ENCODE peak calls at places on chromosomes 2 and 18, in four cellular contexts. One of them, this sample, is unnamed.

GRCh38 chr18:75410611-75411010 is 16.9 kb downstream of the SMIM21 start:
- DNase-seq in HCT116: no peak
- DNase-seq in hepatocyte: no peak
- DNase-seq in SK-N-SH: no peak
- DNase-seq in this sample: no peak

GRCh38 chr2:43389581-43390466 is 163.4 kb upstream of the ZFP36L2 start:
- DNase-seq in SK-N-SH: no peak
- DNase-seq in HCT116: no peak
- DNase-seq in hepatocyte: no peak
- DNase-seq in this sample: no peak

GRCh38 chr2:228545041-228545440 is 363.6 kb upstream of the SPHKAP start:
- DNase-seq in SK-N-SH: no peak
- DNase-seq in hepatocyte: no peak
- DNase-seq in HCT116: no peak
- DNase-seq in this sample: no peak

GRCh38 chr18:45688834-45689233 is 35.1 kb upstream of the SLC14A1 start:
- DNase-seq in SK-N-SH: no peak
- DNase-seq in HCT116: no peak
- DNase-seq in hepatocyte: no peak
- DNase-seq in this sample: no peak

GRCh38 chr18:76429262-76430126 is 65.5 kb downstream of the ZNF516 start:
- DNase-seq in SK-N-SH: no peak
- DNase-seq in hepatocyte: no peak
- DNase-seq in HCT116: no peak
- DNase-seq in this sample: no peak

GRCh38 chr2:162029287-162029901 is 44.6 kb downstream of the DPP4 start:
- DNase-seq in HCT116: peak; percentile 35
- DNase-seq in hepatocyte: no peak
- DNase-seq in SK-N-SH: peak; percentile 9
- DNase-seq in this sample: no peak

GRCh38 chr2:107197601-107198000 is 311.6 kb upstream of the ST6GAL2 start:
- DNase-seq in hepatocyte: no peak
- DNase-seq in SK-N-SH: no peak
- DNase-seq in HCT116: no peak
- DNase-seq in this sample: no peak

GRCh38 chr2:153497938-153498629 is 19.5 kb upstream of the RPRM start:
- DNase-seq in hepatocyte: no peak
- DNase-seq in SK-N-SH: no peak
- DNase-seq in HCT116: no peak
- DNase-seq in this sample: no peak

GRCh38 chr2:208359632-208359986 is 47.0 kb upstream of the PTH2R start:
- DNase-seq in hepatocyte: no peak
- DNase-seq in SK-N-SH: peak; percentile 85
- DNase-seq in HCT116: no peak
- DNase-seq in this sample: no peak

GRCh38 chr2:42722328-42723190 is 41.4 kb downstream of the OXER1 start:
- DNase-seq in HCT116: no peak
- DNase-seq in hepatocyte: peak; percentile 72
- DNase-seq in SK-N-SH: no peak
- DNase-seq in this sample: no peak

GRCh38 chr18:77080283-77080682 is 52.3 kb downstream of the MBP start:
- DNase-seq in HCT116: no peak
- DNase-seq in hepatocyte: no peak
- DNase-seq in SK-N-SH: no peak
- DNase-seq in this sample: peak; percentile 79

GRCh38 chr18:56676639-56677038 is 25.5 kb downstream of the WDR7 start:
- DNase-seq in SK-N-SH: no peak
- DNase-seq in HCT116: no peak
- DNase-seq in hepatocyte: no peak
- DNase-seq in this sample: no peak

GRCh38 chr2:3105814-3106569 is 271.6 kb downstream of the EIPR1 start:
- DNase-seq in SK-N-SH: no peak
- DNase-seq in hepatocyte: no peak
- DNase-seq in HCT116: no peak
- DNase-seq in this sample: no peak

GRCh38 chr2:68799615-68800400 is 65.2 kb downstream of the ARHGAP25 start:
- DNase-seq in hepatocyte: no peak
- DNase-seq in SK-N-SH: peak; percentile 44
- DNase-seq in HCT116: no peak
- DNase-seq in this sample: no peak

GRCh38 chr2:8659735-8660492 is 21.9 kb upstream of the ID2 start:
- DNase-seq in SK-N-SH: peak; percentile 67
- DNase-seq in HCT116: no peak
- DNase-seq in hepatocyte: no peak
- DNase-seq in this sample: no peak

GRCh38 chr2:106745468-106745867 is 140.5 kb downstream of the ST6GAL2 start:
- DNase-seq in HCT116: no peak
- DNase-seq in SK-N-SH: peak; percentile 56
- DNase-seq in hepatocyte: peak; percentile 28
- DNase-seq in this sample: no peak

GRCh38 chr18:3257627-3258120 is 4.3 kb upstream of the MYL12B start:
- DNase-seq in hepatocyte: no peak
- DNase-seq in SK-N-SH: no peak
- DNase-seq in HCT116: no peak
- DNase-seq in this sample: no peak

GRCh38 chr2:19611491-19612332 is 253.3 kb upstream of the OSR1 start:
- DNase-seq in SK-N-SH: no peak
- DNase-seq in hepatocyte: peak; percentile 47
- DNase-seq in HCT116: peak; percentile 73
- DNase-seq in this sample: peak; percentile 10

GRCh38 chr18:79901665-79902064 is 49.8 kb downstream of the SLC66A2 start:
- DNase-seq in hepatocyte: no peak
- DNase-seq in SK-N-SH: no peak
- DNase-seq in HCT116: no peak
- DNase-seq in this sample: no peak

GRCh38 chr2:181371782-181372292 is 85.3 kb upstream of the ITGA4 start:
- DNase-seq in hepatocyte: no peak
- DNase-seq in HCT116: no peak
- DNase-seq in SK-N-SH: no peak
- DNase-seq in this sample: peak; percentile 44

GRCh38 chr2:9892236-9892635 is 49.0 kb downstream of the TAF1B start:
- DNase-seq in hepatocyte: no peak
- DNase-seq in SK-N-SH: no peak
- DNase-seq in HCT116: no peak
- DNase-seq in this sample: no peak

GRCh38 chr2:231674587-231675334 is 33.6 kb upstream of the PTMA start:
- DNase-seq in HCT116: no peak
- DNase-seq in SK-N-SH: peak; percentile 90
- DNase-seq in hepatocyte: peak; percentile 86
- DNase-seq in this sample: peak; percentile 75

GRCh38 chr2:134372611-134373131 is 118.8 kb downstream of the MGAT5 start:
- DNase-seq in HCT116: no peak
- DNase-seq in hepatocyte: peak; percentile 28
- DNase-seq in SK-N-SH: no peak
- DNase-seq in this sample: no peak

GRCh38 chr18:13003466-13003896 is 12.3 kb downstream of the CEP192 start:
- DNase-seq in HCT116: peak; percentile 78
- DNase-seq in SK-N-SH: peak; percentile 40
- DNase-seq in hepatocyte: peak; percentile 82
- DNase-seq in this sample: peak; percentile 21

GRCh38 chr2:82857952-82858351 is 1601.1 kb downstream of the SUCLG1 start:
- DNase-seq in hepatocyte: no peak
- DNase-seq in HCT116: no peak
- DNase-seq in SK-N-SH: no peak
- DNase-seq in this sample: no peak

GRCh38 chr2:110788936-110789335 is 56.6 kb downstream of the ACOXL start:
- DNase-seq in hepatocyte: no peak
- DNase-seq in HCT116: no peak
- DNase-seq in SK-N-SH: no peak
- DNase-seq in this sample: no peak

GRCh38 chr2:85255456-85255812 is 72.4 kb downstream of the TGOLN2 start:
- DNase-seq in HCT116: no peak
- DNase-seq in SK-N-SH: peak; percentile 33
- DNase-seq in hepatocyte: no peak
- DNase-seq in this sample: no peak

GRCh38 chr2:85253890-85254289 is 73.9 kb downstream of the TGOLN2 start:
- DNase-seq in SK-N-SH: peak; percentile 71
- DNase-seq in HCT116: no peak
- DNase-seq in hepatocyte: no peak
- DNase-seq in this sample: no peak

GRCh38 chr2:85255813-85256581 is 71.8 kb downstream of the TGOLN2 start:
- DNase-seq in SK-N-SH: peak; percentile 50
- DNase-seq in hepatocyte: peak; percentile 80
- DNase-seq in HCT116: no peak
- DNase-seq in this sample: no peak

GRCh38 chr2:85257359-85258193 is 70.2 kb downstream of the TGOLN2 start:
- DNase-seq in hepatocyte: no peak
- DNase-seq in HCT116: no peak
- DNase-seq in SK-N-SH: peak; percentile 57
- DNase-seq in this sample: no peak

GRCh38 chr2:85254540-85255261 is 73.1 kb downstream of the TGOLN2 start:
- DNase-seq in HCT116: no peak
- DNase-seq in SK-N-SH: peak; percentile 62
- DNase-seq in hepatocyte: no peak
- DNase-seq in this sample: no peak
- H3K4me3 ChIP-seq in HCT116: no peak overlapping the region
- H3K4me3 ChIP-seq in SK-N-SH: no peak overlapping the region
- H3K4me3 ChIP-seq in hepatocyte: no peak overlapping the region
- H3K4me3 ChIP-seq in this sample: no peak overlapping the region

DNA sequence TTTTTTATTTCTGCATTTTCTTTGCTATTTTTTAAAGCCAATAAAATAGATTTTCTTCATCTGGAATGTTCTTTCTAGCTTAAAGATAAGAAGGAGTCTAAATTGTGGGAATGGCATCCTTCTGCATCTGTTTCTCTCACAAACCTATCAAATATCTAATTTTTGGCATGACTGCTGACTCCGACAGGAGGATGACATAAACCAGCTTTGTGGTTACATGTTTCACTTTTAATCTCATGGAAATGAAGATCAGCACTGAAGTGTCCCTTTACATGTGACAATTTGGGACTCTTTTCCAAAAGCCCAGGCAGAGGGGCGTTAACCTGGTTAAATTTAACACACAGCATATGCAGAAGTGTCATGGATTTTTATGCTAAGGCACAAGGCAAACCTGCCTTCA is 694.6 kb downstream of the ARHGAP15 start:
- DNase-seq in SK-N-SH: peak; percentile 19
- DNase-seq in hepatocyte: no peak
- DNase-seq in HCT116: no peak
- DNase-seq in this sample: no peak
- TF ChIP-seq EZH2phosphoT487 in SK-N-SH: no peak
- TF ChIP-seq EZH2phosphoT487 in hepatocyte: no peak
- TF ChIP-seq EZH2phosphoT487 in HCT116: no peak
- TF ChIP-seq EZH2phosphoT487 in this sample: no peak

GRCh38 chr2:204486855-204487254 is 58.4 kb upstream of the PARD3B start:
- DNase-seq in HCT116: no peak
- DNase-seq in hepatocyte: no peak
- DNase-seq in SK-N-SH: no peak
- DNase-seq in this sample: no peak
- H3K4me2 ChIP-seq in HCT116: no peak overlapping the region
- H3K4me2 ChIP-seq in hepatocyte: no peak overlapping the region
- H3K4me2 ChIP-seq in SK-N-SH: no peak overlapping the region
- H3K4me2 ChIP-seq in this sample: no peak overlapping the region

DNA sequence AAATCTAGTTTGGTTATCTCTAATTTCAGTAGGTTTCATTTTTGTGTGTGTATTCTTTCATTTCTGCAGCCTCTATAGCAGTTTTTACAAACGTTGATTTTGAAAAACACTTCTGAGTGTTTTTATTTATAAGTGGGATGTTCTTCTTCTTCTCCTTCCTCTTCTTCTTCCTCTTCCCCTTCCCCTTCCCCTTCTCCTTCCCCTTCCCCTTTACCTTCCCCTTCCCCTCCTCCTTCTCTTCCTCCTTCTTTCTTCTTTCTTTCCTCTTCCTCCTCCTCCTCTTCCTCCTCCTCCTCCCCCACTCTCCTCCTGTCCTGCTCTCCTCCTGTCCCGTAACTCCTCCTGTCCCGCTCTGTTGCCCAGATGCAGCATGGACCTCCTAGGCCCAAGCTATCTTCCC is 4.2 kb downstream of the UGGT1 start:
- DNase-seq in SK-N-SH: no peak
- DNase-seq in hepatocyte: no peak
- DNase-seq in HCT116: no peak
- DNase-seq in this sample: no peak
- H3K4me3 ChIP-seq in SK-N-SH: no peak overlapping the region
- H3K4me3 ChIP-seq in hepatocyte: no peak overlapping the region
- H3K4me3 ChIP-seq in HCT116: no peak overlapping the region
- H3K4me3 ChIP-seq in this sample: no peak overlapping the region

GRCh38 chr18:28059861-28060260 is 117.1 kb downstream of the CDH2 start:
- DNase-seq in hepatocyte: no peak
- DNase-seq in HCT116: no peak
- DNase-seq in SK-N-SH: no peak
- DNase-seq in this sample: no peak
- TF ChIP-seq EZH2phosphoT487 in hepatocyte: no peak
- TF ChIP-seq EZH2phosphoT487 in HCT116: no peak
- TF ChIP-seq EZH2phosphoT487 in SK-N-SH: no peak
- TF ChIP-seq EZH2phosphoT487 in this sample: no peak

DNA sequence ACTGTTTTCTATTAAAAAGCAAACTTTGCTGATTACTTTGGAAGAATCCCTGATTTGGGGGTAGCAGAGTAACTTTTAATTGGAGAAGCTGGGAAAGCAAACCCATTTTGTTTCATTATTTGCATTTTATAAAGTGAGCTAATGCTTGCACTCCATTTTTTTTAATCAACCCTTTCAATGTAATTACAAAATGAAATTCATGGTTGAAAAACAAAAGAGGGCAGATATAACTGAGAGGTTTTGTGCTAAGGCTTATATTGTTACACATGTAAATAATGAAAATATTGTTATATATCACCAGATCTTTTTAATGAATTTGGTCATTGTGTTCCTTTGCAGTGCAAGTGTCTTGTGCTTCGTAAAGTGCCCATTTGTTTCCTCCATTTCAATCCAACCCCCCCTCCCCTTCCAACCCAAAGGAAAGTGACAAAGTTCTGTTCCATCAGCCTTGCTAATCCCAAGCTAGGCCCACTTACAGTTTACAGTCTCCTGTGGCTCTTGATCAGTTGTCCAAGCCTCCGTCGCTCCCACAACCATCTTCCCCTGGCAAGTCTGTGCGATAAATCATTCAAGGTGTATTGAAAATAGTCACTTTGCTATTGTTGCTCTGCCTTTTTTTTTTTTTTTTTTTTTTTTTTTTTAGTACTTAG is 6.4 kb downstream of the POU3F3 start:
- DNase-seq in HCT116: no peak
- DNase-seq in SK-N-SH: no peak
- DNase-seq in hepatocyte: no peak
- DNase-seq in this sample: no peak
- H3K4me2 ChIP-seq in HCT116: no peak overlapping the region
- H3K4me2 ChIP-seq in SK-N-SH: no peak overlapping the region
- H3K4me2 ChIP-seq in hepatocyte: no peak overlapping the region
- H3K4me2 ChIP-seq in this sample: no peak overlapping the region

GRCh38 chr2:189762229-189762550 is 402 bp downstream of the OSGEPL1 start:
- DNase-seq in hepatocyte: no peak
- DNase-seq in SK-N-SH: no peak
- DNase-seq in HCT116: no peak
- DNase-seq in this sample: no peak

GRCh38 chr2:189762551-189763298 is at the start of gene OSGEPL1:
- DNase-seq in hepatocyte: peak; percentile 94
- DNase-seq in SK-N-SH: peak; percentile 81
- DNase-seq in HCT116: peak; percentile 96
- DNase-seq in this sample: peak; percentile 96

GRCh38 chr2:189763908-189764661 is 1.5 kb upstream of the OSGEPL1 start:
- DNase-seq in hepatocyte: peak; percentile 8
- DNase-seq in HCT116: no peak
- DNase-seq in SK-N-SH: no peak
- DNase-seq in this sample: no peak
- H3K4me3 ChIP-seq in hepatocyte: no peak overlapping the region
- H3K4me3 ChIP-seq in HCT116: peak overlapping the region; percentile 63
- H3K4me3 ChIP-seq in SK-N-SH: no peak overlapping the region
- H3K4me3 ChIP-seq in this sample: peak overlapping the region; percentile 87